ENCODE peak calls at places on chromosomes 12 and 14, in ten cellular contexts. A, O, X, H, N, E, B, U, Y and I are unnamed samples.

GRCh38 chr12:94649349-94650142 is 811 bp downstream of the TMCC3 start:
- DNase-seq in E (peak), Y (peak), B (peak), H (no peak), A (peak), O (peak), N (peak), U (peak), X (no peak), I (no peak)

GRCh38 chr14:104708606-104709268 is 15.3 kb upstream of the ADSS1 start:
- DNase-seq in Y (peak), H (peak), B (peak), X (peak), N (peak), E (no peak), U (peak), A (peak), O (peak), I (peak)

GRCh38 chr12:64180951-64181350 is 41.1 kb downstream of the KICS2 start:
- DNase-seq in N (no peak), B (no peak), H (no peak), E (no peak), A (peak), X (no peak), Y (no peak), O (no peak), U (no peak), I (no peak)

GRCh38 chr12:99444859-99445316 is 202.7 kb upstream of the GARIN6 start:
- DNase-seq in O (no peak), E (no peak), H (no peak), Y (no peak), X (no peak), A (no peak), B (no peak), U (no peak), N (no peak), I (no peak)

GRCh38 chr12:19220205-19220604 is 90.7 kb downstream of the PLEKHA5 start:
- DNase-seq in A (peak), H (no peak), B (no peak), E (no peak), N (no peak), U (no peak), O (no peak), X (no peak), Y (no peak), I (no peak)

GRCh38 chr12:125184213-125184952 is 119.1 kb downstream of the AACS start:
- DNase-seq in U (peak), Y (no peak), X (no peak), B (no peak), N (no peak), E (no peak), O (no peak), A (no peak), H (no peak), I (no peak)

GRCh38 chr14:99257673-99258221 is 14.2 kb downstream of the BCL11B start:
- DNase-seq in O (no peak), Y (no peak), X (no peak), E (no peak), H (no peak), U (no peak), A (no peak), B (no peak), N (no peak), I (no peak)

GRCh38 chr12:219891-220352 is 6.0 kb upstream of the SLC6A12 start:
- DNase-seq in Y (peak), B (no peak), E (peak), X (no peak), N (no peak), A (peak), H (peak), O (peak), U (peak), I (peak)

GRCh38 chr14:64763801-64764511 is 59.7 kb downstream of the PLEKHG3 start:
- DNase-seq in Y (peak), O (peak), N (no peak), H (no peak), E (no peak), X (no peak), U (no peak), B (no peak), A (peak), I (no peak)

GRCh38 chr14:59282366-59282765 is 93.9 kb downstream of the DAAM1 start:
- DNase-seq in X (no peak), E (no peak), N (no peak), H (no peak), U (no peak), Y (no peak), A (peak), B (no peak), O (no peak), I (no peak)

GRCh38 chr12:5691943-5692342 is 253.1 kb downstream of the ANO2 start:
- DNase-seq in B (no peak), X (no peak), O (no peak), E (no peak), N (no peak), A (no peak), U (no peak), H (no peak), Y (peak), I (no peak)

GRCh38 chr14:102774391-102775153 is 2.7 kb upstream of the TRAF3 start:
- DNase-seq in E (no peak), Y (no peak), B (no peak), H (peak), X (peak), U (peak), N (peak), O (peak), A (peak), I (no peak)

GRCh38 chr14:102620413-102620812 is 28.0 kb downstream of the RCOR1 start:
- DNase-seq in N (no peak), X (no peak), A (peak), U (no peak), Y (no peak), H (no peak), E (no peak), B (no peak), O (no peak), I (no peak)

GRCh38 chr14:41609704-41610183 is 3.1 kb downstream of the LRFN5 start:
- DNase-seq in X (no peak), N (peak), H (no peak), A (peak), E (no peak), U (no peak), O (peak), B (no peak), Y (peak), I (no peak)

GRCh38 chr12:120783197-120783596 is 57.6 kb downstream of the ACADS start:
- DNase-seq in A (peak), N (no peak), H (peak), E (no peak), B (no peak), O (no peak), X (no peak), Y (no peak), U (no peak), I (no peak)

GRCh38 chr12:1130164-1130563 is 139.1 kb downstream of the ERC1 start:
- DNase-seq in E (no peak), H (peak), A (no peak), X (no peak), U (peak), N (no peak), Y (no peak), O (no peak), B (no peak), I (no peak)

GRCh38 chr12:110100315-110100970 is 23.7 kb upstream of the IFT81 start:
- DNase-seq in U (peak), B (peak), O (peak), E (no peak), N (peak), A (peak), Y (peak), H (peak), X (peak), I (peak)

GRCh38 chr14:100603341-100604125 is 16.3 kb upstream of the BEGAIN start:
- DNase-seq in A (no peak), E (no peak), U (no peak), H (no peak), X (no peak), Y (peak), B (no peak), O (no peak), N (no peak), I (no peak)

GRCh38 chr14:24057867-24058259 is 6.1 kb downstream of the CARMIL3 start:
- DNase-seq in B (no peak), O (no peak), N (no peak), H (no peak), U (no peak), X (no peak), E (no peak), Y (no peak), A (no peak), I (no peak)

GRCh38 chr12:98595152-98595988 is 1.9 kb downstream of the SLC25A3 start:
- DNase-seq in H (peak), N (no peak), O (no peak), Y (no peak), X (no peak), E (no peak), A (peak), U (no peak), B (no peak), I (no peak)

GRCh38 chr14:97970222-97970621 is 1173.0 kb downstream of the VRK1 start:
- DNase-seq in N (no peak), X (no peak), U (no peak), O (no peak), Y (no peak), E (no peak), H (no peak), B (no peak), A (no peak), I (no peak)

GRCh38 chr12:9332564-9332963 is 124.4 kb upstream of the PZP start:
- DNase-seq in H (no peak), E (no peak), N (no peak), U (no peak), A (no peak), B (no peak), Y (no peak), O (no peak), X (no peak), I (no peak)

GRCh38 chr12:2624543-2625266 is 170.1 kb upstream of the FKBP4 start:
- DNase-seq in Y (no peak), O (no peak), U (no peak), X (no peak), A (peak), N (no peak), E (peak), H (no peak), B (no peak), I (no peak)

GRCh38 chr12:100706029-100706428 is 88.5 kb upstream of the ANO4 start:
- DNase-seq in A (peak), U (no peak), H (no peak), O (peak), B (no peak), E (no peak), N (peak), Y (no peak), X (no peak), I (no peak)

GRCh38 chr14:74582910-74583581 is 29.0 kb downstream of the LTBP2 start:
- DNase-seq in B (no peak), O (no peak), Y (peak), A (peak), N (no peak), H (no peak), E (no peak), U (peak), X (no peak), I (no peak)

GRCh38 chr14:84584526-84584925 is 945.4 kb upstream of the FLRT2 start:
- DNase-seq in N (no peak), O (no peak), X (no peak), A (no peak), H (no peak), B (no peak), E (no peak), Y (no peak), U (no peak), I (no peak)

GRCh38 chr14:34331728-34332623 is 130.1 kb downstream of the SPTSSA start:
- DNase-seq in H (peak), E (peak), Y (peak), A (peak), U (peak), N (peak), B (peak), O (peak), X (peak), I (no peak)

GRCh38 chr14:92397140-92397815 is 74.3 kb downstream of the SLC24A4 start:
- DNase-seq in H (no peak), U (no peak), N (no peak), X (no peak), Y (no peak), B (no peak), O (no peak), A (peak), E (no peak), I (no peak)

GRCh38 chr12:18135509-18135908 is 45.5 kb upstream of the RERGL start:
- DNase-seq in U (no peak), H (no peak), Y (no peak), N (no peak), O (no peak), B (no peak), E (no peak), X (no peak), A (peak), I (no peak)